ENCODE peak calls at places on chromosomes 16 and 17, in eight cellular contexts. C is psoas muscle, W is BJ, B is fibroblast of mammary gland, D is brain microvascular endothelial cell, A is BE2C, V is astrocyte of the cerebellum, K is AG09309. E is an unnamed sample.

GRCh38 chr16:53053967-53054669 is 673 bp upstream of the CHD9 start:
- DNase-seq in C (peak), W (no peak), B (peak), D (peak), A (peak), V (no peak), K (no peak), E (no peak)

GRCh38 chr16:20938426-20938825 is 37.9 kb downstream of the LYRM1 start:
- DNase-seq in C (no peak), W (no peak), B (peak), D (no peak), A (no peak), V (no peak), K (peak), E (no peak)

GRCh38 chr17:74566132-74566753 is 1.1 kb downstream of the CD300H start:
- DNase-seq in C (no peak), W (no peak), B (peak), D (no peak), A (peak), V (no peak), K (no peak), E (no peak)

GRCh38 chr17:17467021-17467420 is 9.8 kb upstream of the MED9 start:
- DNase-seq in C (no peak), W (no peak), B (no peak), D (no peak), A (no peak), V (no peak), K (no peak), E (no peak)

GRCh38 chr17:81339502-81340296 is 44.6 kb upstream of the SLC38A10 start:
- DNase-seq in C (no peak), W (no peak), B (no peak), D (no peak), A (no peak), V (no peak), K (no peak), E (no peak)

GRCh38 chr17:81396722-81397313 is 1.6 kb downstream of the BAHCC1 start:
- DNase-seq in C (peak), W (no peak), B (peak), D (no peak), A (peak), V (no peak), K (no peak), E (no peak)

GRCh38 chr16:55508941-55509920 is at the start of gene LPCAT2:
- DNase-seq in C (peak), W (peak), B (peak), D (peak), A (peak), V (peak), K (no peak), E (peak)

GRCh38 chr16:9594047-9594446 is 502.6 kb downstream of the HAPSTR1 start:
- DNase-seq in C (no peak), W (no peak), B (no peak), D (no peak), A (no peak), V (no peak), K (no peak), E (no peak)

GRCh38 chr17:56690441-56691291 is 97.2 kb downstream of the NOG start:
- DNase-seq in C (no peak), W (no peak), B (no peak), D (no peak), A (no peak), V (peak), K (no peak), E (no peak)

GRCh38 chr17:3815925-3816324 is 14.9 kb upstream of the ITGAE start:
- DNase-seq in C (no peak), W (no peak), B (no peak), D (no peak), A (no peak), V (no peak), K (no peak), E (no peak)
- TF ChIP-seq CTCF in C (no peak), W (no peak), B (no peak), D (peak), A (no peak), V (peak), K (no peak), E (peak)

GRCh38 chr16:719815-720506 is 985 bp upstream of the ANTKMT start:
- DNase-seq in C (no peak), W (no peak), B (no peak), D (no peak), A (peak), V (no peak), K (no peak), E (no peak)
- H3K4me3 ChIP-seq in C (peak), W (peak), B (peak), D (peak), A (peak), V (peak), K (peak), E (peak)

GRCh38 chr17:38567350-38567749 is 38.4 kb downstream of the SRCIN1 start:
- DNase-seq in C (no peak), W (no peak), B (no peak), D (no peak), A (no peak), V (no peak), K (no peak), E (no peak)

GRCh38 chr17:38568845-38569510 is 36.8 kb downstream of the SRCIN1 start:
- DNase-seq in C (no peak), W (no peak), B (no peak), D (no peak), A (no peak), V (no peak), K (no peak), E (no peak)

GRCh38 chr17:38569701-38570512 is 35.8 kb downstream of the SRCIN1 start:
- DNase-seq in C (no peak), W (no peak), B (no peak), D (no peak), A (no peak), V (no peak), K (no peak), E (no peak)

GRCh38 chr17:38566666-38567031 is 39.1 kb downstream of the SRCIN1 start:
- DNase-seq in C (no peak), W (no peak), B (no peak), D (no peak), A (no peak), V (no peak), K (no peak), E (no peak)

DNA sequence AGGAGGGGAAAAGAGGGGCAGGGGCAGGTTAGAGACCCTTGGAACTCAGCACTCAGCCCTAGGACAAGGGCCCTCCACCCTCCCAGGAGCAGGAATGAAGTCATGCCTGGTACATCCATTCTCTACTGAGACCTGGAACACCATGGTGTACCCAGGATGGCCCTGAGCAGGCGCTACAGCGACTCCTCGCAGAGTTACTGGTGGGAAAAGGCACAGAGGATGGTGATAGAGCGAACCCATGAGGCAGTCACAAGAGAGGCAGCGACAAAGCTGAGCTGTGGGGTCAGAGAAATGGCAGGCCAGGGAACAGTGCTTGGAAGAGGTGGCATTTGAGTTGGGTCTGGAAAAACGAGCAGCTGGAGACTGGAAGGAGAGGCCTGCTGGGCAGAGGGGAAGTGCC is 37.5 kb downstream of the SRCIN1 start:
- DNase-seq in C (no peak), W (no peak), B (no peak), D (no peak), A (no peak), V (no peak), K (no peak), E (no peak)
- TF ChIP-seq CTCF in C (no peak), W (no peak), B (no peak), D (no peak), A (peak), V (no peak), K (no peak), E (no peak)

DNA sequence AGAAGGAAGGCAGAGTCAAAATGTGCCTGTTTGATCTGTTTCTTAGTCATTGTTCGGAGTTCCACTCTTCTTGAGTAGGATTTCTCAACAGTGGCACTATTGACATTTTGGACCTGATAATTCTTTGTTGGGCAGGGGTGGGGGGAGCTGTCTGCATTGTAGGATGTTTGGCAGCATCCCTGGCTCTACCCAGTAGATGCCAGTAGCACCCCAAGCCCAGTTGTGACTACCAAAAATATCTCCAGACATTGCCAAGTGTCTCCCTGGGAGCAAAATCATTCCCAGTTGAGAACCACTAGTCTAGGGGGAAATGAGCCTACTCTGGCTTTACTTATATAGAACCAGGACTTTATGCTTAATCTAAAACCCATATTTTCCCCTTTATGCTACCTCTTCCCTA is 1.1 kb upstream of the GFOD2 start:
- DNase-seq in C (no peak), W (no peak), B (no peak), D (no peak), A (no peak), V (no peak), K (no peak), E (no peak)
- H3K4me3 ChIP-seq in C (peak), W (no peak), B (peak), D (no peak), A (peak), V (peak), K (no peak), E (no peak)

DNA sequence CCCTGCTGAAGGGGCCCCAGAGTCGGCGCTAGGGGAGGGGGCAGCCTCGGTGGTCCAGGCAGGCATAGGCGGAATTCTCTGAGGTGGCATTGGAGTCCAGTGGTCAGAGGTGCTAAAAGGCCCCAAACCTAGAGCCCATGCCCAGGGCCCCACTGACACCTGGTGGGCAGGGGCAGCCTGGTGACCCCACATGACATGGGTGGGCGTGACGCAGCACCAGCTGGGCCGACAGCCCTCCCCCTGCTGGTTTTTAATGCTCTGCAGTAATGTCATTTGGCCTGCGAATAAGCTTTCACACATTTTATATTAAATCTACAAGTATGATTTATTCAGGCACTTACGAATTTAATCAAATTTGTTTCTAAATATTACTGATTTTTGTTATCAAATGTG is 2.1 kb upstream of the RNPS1 start:
- DNase-seq in C (no peak), W (no peak), B (no peak), D (no peak), A (no peak), V (no peak), K (no peak), E (no peak)
- TF ChIP-seq CTCF in C (no peak), W (no peak), B (no peak), D (no peak), A (no peak), V (no peak), K (no peak), E (no peak)

GRCh38 chr16:82081271-82081670 is 46.2 kb downstream of the HSD17B2 start:
- DNase-seq in C (no peak), W (no peak), B (no peak), D (no peak), A (no peak), V (no peak), K (no peak), E (no peak)

GRCh38 chr16:82082097-82082496 is 47.0 kb downstream of the HSD17B2 start:
- DNase-seq in C (no peak), W (no peak), B (no peak), D (no peak), A (no peak), V (no peak), K (no peak), E (no peak)

GRCh38 chr16:82083710-82084353 is 48.8 kb downstream of the HSD17B2 start:
- DNase-seq in C (no peak), W (no peak), B (no peak), D (no peak), A (no peak), V (no peak), K (no peak), E (no peak)

GRCh38 chr16:82085380-82085779 is 50.3 kb downstream of the HSD17B2 start:
- DNase-seq in C (no peak), W (no peak), B (no peak), D (no peak), A (no peak), V (no peak), K (no peak), E (no peak)

GRCh38 chr16:82082543-82083244 is 47.6 kb downstream of the HSD17B2 start:
- DNase-seq in C (no peak), W (no peak), B (peak), D (peak), A (no peak), V (peak), K (no peak), E (no peak)
- H3K4me3 ChIP-seq in C (no peak), W (no peak), B (no peak), D (no peak), A (no peak), V (no peak), K (no peak), E (no peak)

GRCh38 chr16:661184-661821 is 6.6 kb upstream of the RHOT2 start:
- DNase-seq in C (no peak), W (no peak), B (no peak), D (no peak), A (no peak), V (no peak), K (no peak), E (no peak)
- TF ChIP-seq CTCF in C (no peak), W (no peak), B (no peak), D (peak), A (peak), V (peak), K (no peak), E (no peak)

DNA sequence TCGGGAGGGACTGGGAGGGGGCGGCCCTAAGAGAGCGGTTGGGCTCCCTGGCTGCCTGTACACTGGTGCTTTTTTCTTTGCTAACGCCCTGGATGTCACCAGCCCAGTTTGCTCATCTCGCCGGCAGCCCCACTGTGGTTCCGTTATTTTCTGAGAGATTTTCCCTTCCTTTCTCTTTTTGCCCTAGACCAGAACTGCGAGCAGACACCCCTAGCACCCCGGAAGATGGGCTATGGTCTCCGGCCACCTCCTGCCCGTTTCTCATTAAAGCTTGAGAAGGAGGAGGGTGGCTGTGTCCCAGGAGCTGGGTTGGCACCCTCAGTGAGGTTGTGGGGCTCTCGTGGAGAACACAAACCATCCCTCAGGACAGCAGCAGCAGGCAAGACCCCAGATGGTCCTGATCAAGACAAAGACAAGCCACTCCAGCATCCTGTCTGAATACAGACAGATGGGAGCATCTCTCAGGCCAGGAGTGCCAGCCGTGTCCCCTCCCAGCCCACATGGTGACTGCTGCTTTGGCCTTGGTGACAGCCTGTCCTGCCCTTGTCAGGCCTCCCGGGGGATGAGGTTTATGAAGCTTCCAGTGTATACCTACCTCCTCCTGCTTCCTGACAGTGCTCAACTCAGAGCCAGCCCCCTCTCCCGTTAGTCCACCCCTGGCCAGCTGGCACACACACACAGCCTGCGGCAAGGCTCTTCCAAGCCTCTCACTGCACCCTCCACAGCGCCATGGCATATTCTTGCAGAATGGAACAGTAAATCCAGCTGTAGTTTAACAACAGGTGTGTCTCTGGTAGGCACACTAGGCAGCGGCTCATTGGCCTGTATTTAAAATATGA is 77.2 kb downstream of the KCNJ12 start:
- DNase-seq in C (no peak), W (no peak), B (no peak), D (no peak), A (no peak), V (no peak), K (no peak), E (no peak)
- H3K4me3 ChIP-seq in C (peak), W (no peak), B (no peak), D (no peak), A (no peak), V (no peak), K (no peak), E (no peak)

GRCh38 chr16:72821551-72821950 is 226.4 kb downstream of the ZFHX3 start:
- DNase-seq in C (no peak), W (no peak), B (no peak), D (no peak), A (no peak), V (no peak), K (no peak), E (no peak)

GRCh38 chr16:72815348-72816318 is 232.3 kb downstream of the ZFHX3 start:
- DNase-seq in C (no peak), W (no peak), B (no peak), D (no peak), A (no peak), V (no peak), K (no peak), E (no peak)

GRCh38 chr16:72814226-72814625 is 233.7 kb downstream of the ZFHX3 start:
- DNase-seq in C (no peak), W (no peak), B (peak), D (no peak), A (no peak), V (no peak), K (no peak), E (no peak)

GRCh38 chr16:72819345-72819744 is 228.6 kb downstream of the ZFHX3 start:
- DNase-seq in C (no peak), W (peak), B (peak), D (peak), A (no peak), V (peak), K (peak), E (peak)

GRCh38 chr16:72818286-72818845 is 229.6 kb downstream of the ZFHX3 start:
- DNase-seq in C (no peak), W (no peak), B (no peak), D (no peak), A (no peak), V (peak), K (no peak), E (no peak)
- TF ChIP-seq CTCF in C (no peak), W (peak), B (peak), D (peak), A (peak), V (peak), K (peak), E (peak)

E was measured in retinal pigment epithelial cell.